ENCODE peak calls at places on chromosomes 5 and 9, in five cellular contexts. D is neural crest cell, A is OCI-LY7, I is SHP77 treated with DMSO at 0.1 percent for 48 hours, Q is NCI-H1694. P is an unnamed sample.

GRCh38 chr5:41681820-41682219 is 171.4 kb upstream of the PLCXD3 start:
- DNase-seq in A (no peak), D (no peak), Q (no peak), I (no peak), P (no peak)

GRCh38 chr5:125659316-125660071 is 763.7 kb upstream of the GRAMD2B start:
- DNase-seq in A (no peak), Q (no peak), D (peak; percentile 10), I (no peak), P (peak; percentile 41)

GRCh38 chr9:6845881-6846280 is 88.1 kb downstream of the KDM4C start:
- DNase-seq in Q (no peak), A (no peak), D (no peak), I (no peak), P (no peak)

GRCh38 chr9:124735121-124735520 is 36.0 kb downstream of the NR6A1 start:
- DNase-seq in D (no peak), Q (no peak), A (peak; percentile 17), I (no peak), P (no peak)

GRCh38 chr5:96140084-96140483 is 178.4 kb upstream of the ELL2 start:
- DNase-seq in I (no peak), A (no peak), Q (no peak), D (no peak), P (no peak)

GRCh38 chr5:78467140-78467539 is 106.7 kb downstream of the SCAMP1 start:
- DNase-seq in D (no peak), A (no peak), Q (no peak), I (no peak), P (no peak)

GRCh38 chr5:164188733-164189148 is 683.3 kb downstream of the MAT2B start:
- DNase-seq in Q (no peak), D (no peak), I (peak; percentile 40), A (no peak), P (no peak)

GRCh38 chr5:4188704-4189103 is 593.1 kb downstream of the IRX1 start:
- DNase-seq in I (no peak), A (no peak), D (no peak), Q (no peak), P (no peak)

GRCh38 chr5:10469253-10470030 is 27.8 kb downstream of the ROPN1L start:
- DNase-seq in Q (no peak), D (no peak), A (no peak), I (no peak), P (no peak)

GRCh38 chr9:127417130-127418036 is 6.8 kb upstream of the ZNF79 start:
- DNase-seq in Q (no peak), A (no peak), I (no peak), D (no peak), P (no peak)

GRCh38 chr9:21326526-21327139 is 8.6 kb downstream of the KLHL9 start:
- DNase-seq in D (no peak), I (no peak), Q (peak; percentile 27), A (peak; percentile 67), P (no peak)

GRCh38 chr9:99866398-99866797 is 40.1 kb upstream of the STX17 start:
- DNase-seq in Q (no peak), A (no peak), I (no peak), D (no peak), P (no peak)

GRCh38 chr9:15786616-15787015 is 233.8 kb downstream of the CCDC171 start:
- DNase-seq in I (no peak), A (no peak), D (no peak), Q (no peak), P (no peak)

GRCh38 chr9:86256653-86257052 is 2.8 kb downstream of the C9orf153 start:
- DNase-seq in D (no peak), A (no peak), I (no peak), Q (no peak), P (no peak)

GRCh38 chr5:38382898-38383297 is 124.5 kb downstream of the EGFLAM start:
- DNase-seq in Q (peak; percentile 68), I (peak; percentile 73), A (peak; percentile 68), D (peak; percentile 60), P (peak; percentile 69)

GRCh38 chr9:35675732-35676392 is 2.1 kb downstream of the CA9 start:
- DNase-seq in I (no peak), D (peak; percentile 90), A (no peak), Q (no peak), P (peak; percentile 86)

GRCh38 chr9:130936285-130937117 is 2.5 kb downstream of the FIBCD1 start:
- DNase-seq in A (no peak), Q (peak; percentile 54), I (no peak), D (peak; percentile 28), P (peak; percentile 74)

GRCh38 chr5:153964201-153965101 is 74.3 kb downstream of the FAM114A2 start:
- DNase-seq in A (no peak), I (no peak), Q (no peak), D (no peak), P (no peak)

GRCh38 chr5:93675458-93676450 is 65.6 kb downstream of the POU5F2 start:
- DNase-seq in Q (peak; percentile 22), I (no peak), D (no peak), A (no peak), P (no peak)

GRCh38 chr9:88775559-88775958 is 215.7 kb upstream of the S1PR3 start:
- DNase-seq in A (no peak), I (no peak), D (no peak), Q (no peak), P (no peak)

GRCh38 chr9:137952976-137953666 is 75.5 kb downstream of the CACNA1B start:
- DNase-seq in A (no peak), D (no peak), Q (no peak), I (no peak), P (no peak)

GRCh38 chr5:136053336-136054121 is 24.7 kb downstream of the TGFBI start:
- DNase-seq in Q (no peak), A (no peak), I (no peak), D (no peak), P (no peak)

GRCh38 chr5:568061-568781 is 43.9 kb upstream of the CEP72 start:
- DNase-seq in A (no peak), I (no peak), D (no peak), Q (no peak), P (peak; percentile 62)

GRCh38 chr5:144088211-144088965 is 82.1 kb downstream of the YIPF5 start:
- DNase-seq in Q (no peak), D (no peak), A (no peak), I (no peak), P (no peak)

GRCh38 chr9:98357921-98358535 is 102.6 kb upstream of the TBC1D2 start:
- DNase-seq in I (no peak), D (no peak), Q (no peak), A (no peak), P (no peak)

GRCh38 chr9:138070815-138071214 is 193.2 kb downstream of the CACNA1B start:
- DNase-seq in I (no peak), A (no peak), D (no peak), Q (no peak), P (peak; percentile 54)

GRCh38 chr9:125889524-125890473 is 142.6 kb downstream of the PBX3 start:
- DNase-seq in I (peak; percentile 56), Q (no peak), D (peak; percentile 45), A (no peak), P (peak; percentile 63)

GRCh38 chr5:144864113-144864512 is 693.4 kb downstream of the KCTD16 start:
- DNase-seq in I (no peak), D (no peak), Q (no peak), A (peak; percentile 80), P (no peak)

GRCh38 chr5:33441241-33441844 is 578 bp downstream of the TARS1 start:
- DNase-seq in I (no peak), A (peak; percentile 54), Q (peak; percentile 79), D (no peak), P (no peak)

GRCh38 chr5:154755361-154756202 is at the start of gene LARP1:
- DNase-seq in D (peak; percentile 21), Q (no peak), A (peak; percentile 58), I (no peak), P (no peak)

GRCh38 chr5:158676642-158677489 is 422.9 kb downstream of the EBF1 start:
- DNase-seq in Q (no peak), A (peak; percentile 85), D (no peak), I (no peak), P (no peak)

GRCh38 chr9:107707419-107707837 is 217.9 kb upstream of the KLF4 start:
- DNase-seq in A (no peak), I (no peak), D (no peak), Q (no peak), P (no peak)

P was measured in kidney.